ENCODE peak calls at places on chromosomes 3 and 15, in nine cellular contexts. G, J, Y, S, M, C, Z, K and N are unnamed samples.

GRCh38 chr15:85457392-85457968 is 77.1 kb downstream of the AKAP13 start:
- DNase-seq in G (no peak), J (no peak), Y (no peak), S (no peak), M (no peak), C (peak; percentile 86), Z (no peak), K (no peak), N (no peak)

GRCh38 chr3:70000028-70000410 is 486 bp downstream of the SAMMSON start:
- DNase-seq in G (no peak), J (no peak), Y (no peak), S (no peak), M (no peak), C (peak; percentile 12), Z (no peak), K (no peak), N (no peak)

GRCh38 chr15:69037977-69038376 is 23.5 kb downstream of the NOX5 start:
- DNase-seq in G (no peak), J (no peak), Y (no peak), S (no peak), M (no peak), C (no peak), Z (no peak), K (no peak), N (peak; percentile 49)

GRCh38 chr3:172100482-172100881 is 61.1 kb downstream of the FNDC3B start:
- DNase-seq in G (no peak), J (no peak), Y (no peak), S (no peak), M (no peak), C (no peak), Z (no peak), K (no peak), N (no peak)

GRCh38 chr15:79769933-79770332 is 126.9 kb downstream of the MTHFS start:
- DNase-seq in G (no peak), J (no peak), Y (no peak), S (no peak), M (no peak), C (no peak), Z (no peak), K (no peak), N (no peak)

GRCh38 chr15:40723919-40724318 is 28.9 kb downstream of the RAD51 start:
- DNase-seq in G (no peak), J (no peak), Y (no peak), S (no peak), M (peak; percentile 46), C (no peak), Z (no peak), K (no peak), N (no peak)

GRCh38 chr15:100768501-100768931 is 111.1 kb upstream of the ALDH1A3 start:
- DNase-seq in G (no peak), J (no peak), Y (peak; percentile 6), S (no peak), M (no peak), C (no peak), Z (no peak), K (no peak), N (peak; percentile 2)

GRCh38 chr3:55481067-55481917 is 5.8 kb downstream of the WNT5A start:
- DNase-seq in G (no peak), J (peak; percentile 36), Y (peak; percentile 34), S (peak; percentile 28), M (peak; percentile 42), C (peak; percentile 86), Z (peak; percentile 53), K (no peak), N (no peak)

GRCh38 chr3:175383366-175383765 is 524.2 kb downstream of the NAALADL2 start:
- DNase-seq in G (no peak), J (no peak), Y (no peak), S (no peak), M (no peak), C (no peak), Z (no peak), K (no peak), N (no peak)

GRCh38 chr3:49029563-49029884 is 326 bp upstream of the IMPDH2 start:
- DNase-seq in G (no peak), J (no peak), Y (no peak), S (no peak), M (no peak), C (no peak), Z (no peak), K (no peak), N (no peak)

GRCh38 chr3:10928961-10929471 is 63.5 kb upstream of the SLC6A1 start:
- DNase-seq in G (no peak), J (no peak), Y (no peak), S (no peak), M (no peak), C (no peak), Z (no peak), K (peak; percentile 59), N (no peak)

GRCh38 chr3:42179110-42179725 is 86.8 kb downstream of the CCK start:
- DNase-seq in G (peak; percentile 8), J (no peak), Y (peak; percentile 29), S (peak; percentile 96), M (peak; percentile 77), C (peak; percentile 89), Z (peak; percentile 71), K (no peak), N (peak; percentile 38)

GRCh38 chr3:172046268-172046915 is 7.0 kb downstream of the FNDC3B start:
- DNase-seq in G (no peak), J (no peak), Y (no peak), S (no peak), M (no peak), C (no peak), Z (no peak), K (no peak), N (no peak)